ENCODE peak calls at places on chromosomes 13 and 19, in ten cellular contexts. S is IMR-90, N is heart right ventricle, I is cardiac muscle cell, O is astrocyte, W is adrenal gland, L is endodermal cell, H is kidney, M is HepG2, R is testis. U is an unnamed sample.

GRCh38 chr13:36924001-36924400 is 4.0 kb upstream of the SMAD9 start:
- DNase-seq in S (no peak), N (no peak), I (no peak), O (no peak), W (no peak), L (no peak), H (no peak), M (no peak), R (no peak), U (no peak)

GRCh38 chr13:109840201-109840892 is 54.0 kb upstream of the IRS2 start:
- DNase-seq in S (peak; percentile 56), N (no peak), I (peak; percentile 57), O (peak; percentile 75), W (no peak), L (no peak), H (no peak), M (no peak), R (no peak), U (no peak)

GRCh38 chr13:109833940-109834339 is 47.6 kb upstream of the IRS2 start:
- DNase-seq in S (no peak), N (no peak), I (no peak), O (no peak), W (no peak), L (no peak), H (no peak), M (no peak), R (no peak), U (no peak)

GRCh38 chr19:9161427-9161826 is 17.4 kb upstream of the OR7D2 start:
- DNase-seq in S (no peak), N (no peak), I (no peak), O (no peak), W (no peak), L (no peak), H (no peak), M (no peak), R (no peak), U (no peak)

GRCh38 chr13:49532593-49532992 is 36.8 kb downstream of the PHF11 start:
- DNase-seq in S (no peak), N (no peak), I (no peak), O (no peak), W (no peak), L (no peak), H (no peak), M (no peak), R (no peak), U (no peak)

GRCh38 chr19:29665215-29665825 is at the start of gene PLEKHF1:
- DNase-seq in S (peak; percentile 59), N (peak; percentile 89), I (peak; percentile 79), O (peak; percentile 35), W (peak; percentile 89), L (peak; percentile 96), H (peak; percentile 97), M (peak; percentile 58), R (peak; percentile 93), U (peak; percentile 92)

GRCh38 chr13:97067342-97067895 is 73.1 kb upstream of the OXGR1 start:
- DNase-seq in S (no peak), N (no peak), I (peak; percentile 51), O (peak; percentile 31), W (no peak), L (no peak), H (no peak), M (no peak), R (no peak), U (no peak)

GRCh38 chr19:6221878-6222746 is 57.7 kb downstream of the MLLT1 start:
- DNase-seq in S (no peak), N (no peak), I (no peak), O (no peak), W (no peak), L (no peak), H (peak; percentile 73), M (no peak), R (no peak), U (no peak)

GRCh38 chr13:89923052-89923451 is 1424.4 kb upstream of the MIR17HG start:
- DNase-seq in S (no peak), N (no peak), I (no peak), O (no peak), W (no peak), L (no peak), H (no peak), M (no peak), R (no peak), U (no peak)

DNA sequence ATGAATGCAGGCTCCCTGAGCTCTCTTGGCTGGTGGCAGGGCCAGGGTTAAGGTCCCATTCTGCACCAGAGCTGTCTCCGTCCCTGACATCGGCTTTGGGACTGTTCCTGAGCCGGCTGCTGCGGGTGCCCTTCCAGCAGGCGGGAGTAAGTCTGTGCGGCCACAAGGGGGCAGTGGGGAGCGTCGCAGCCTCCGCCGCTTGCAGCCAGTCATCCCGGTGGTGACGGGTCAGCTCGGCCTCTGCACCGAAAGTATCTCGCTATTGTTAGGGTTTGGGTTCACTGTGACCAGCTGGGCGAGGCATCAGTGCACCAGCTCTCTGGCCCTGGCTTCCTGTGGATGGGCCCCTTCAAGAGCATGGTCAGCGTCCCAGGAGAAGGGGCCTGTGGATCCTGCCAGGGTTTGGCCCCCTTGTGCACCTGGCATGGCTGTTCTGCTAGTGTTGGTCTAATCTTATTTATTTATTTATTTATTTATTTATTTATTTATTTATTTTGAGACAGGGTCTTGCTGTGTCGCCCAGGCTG is 15.1 kb downstream of the NDUFB7 start:
- DNase-seq in S (peak; percentile 77), N (peak; percentile 73), I (peak; percentile 87), O (peak; percentile 47), W (peak; percentile 82), L (peak; percentile 94), H (peak; percentile 90), M (peak; percentile 61), R (peak; percentile 72), U (peak; percentile 84)
- H3K4me3 ChIP-seq in S (no peak overlapping the region), N (peak overlapping the region; percentile 34), I (no peak overlapping the region), O (peak overlapping the region; percentile 46), W (no peak overlapping the region), L (no peak overlapping the region), H (peak overlapping the region; percentile 21), M (no peak overlapping the region), R (no peak overlapping the region), U (no peak overlapping the region)

DNA sequence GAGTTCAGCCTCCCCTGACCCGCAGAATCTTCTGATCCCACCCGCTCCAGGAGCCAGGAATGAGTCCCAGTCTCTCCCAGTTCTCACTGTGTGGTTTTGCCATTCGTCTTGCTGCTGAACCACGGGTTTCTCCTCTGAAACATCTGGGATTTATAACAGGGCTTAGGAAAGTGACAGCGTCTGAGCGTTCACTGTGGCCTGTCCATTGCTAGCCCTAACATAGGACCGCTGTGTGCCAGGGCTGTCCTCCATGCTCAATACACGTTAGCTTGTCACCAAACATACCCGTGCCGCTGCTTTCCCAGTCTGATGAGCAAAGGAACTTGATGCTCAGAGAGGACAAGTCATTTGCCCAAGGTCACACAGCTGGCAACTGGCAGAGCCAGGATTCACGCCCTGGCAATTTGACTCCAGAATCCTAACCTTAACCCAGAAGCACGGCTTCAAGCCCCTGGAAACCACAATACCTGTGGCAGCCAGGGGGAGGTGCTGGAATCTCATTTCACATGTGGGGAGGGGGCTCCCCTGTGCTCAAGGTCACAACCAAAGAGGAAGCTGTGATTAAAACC is 1.1 kb upstream of the APOE start:
- DNase-seq in S (no peak), N (no peak), I (no peak), O (no peak), W (peak; percentile 77), L (peak; percentile 82), H (no peak), M (peak; percentile 34), R (no peak), U (no peak)
- TF ChIP-seq CTCF in S (no peak), N (no peak), I (peak; percentile 33), O (no peak), W (peak; percentile 52), L (peak; percentile 65), H (no peak), M (peak; percentile 66), R (no peak), U (peak; percentile 39)

GRCh38 chr13:110912651-110913051 is 2.2 kb downstream of the ANKRD10 start:
- DNase-seq in S (peak; percentile 90), N (no peak), I (peak; percentile 78), O (peak; percentile 82), W (peak; percentile 29), L (peak; percentile 55), H (no peak), M (peak; percentile 54), R (peak; percentile 38), U (no peak)
- H3K4me1 ChIP-seq in S (peaks cover 14% of the 10 kb centered on the region), N (peaks cover 57% of the 10 kb centered on the region), I (peaks cover 29% of the 10 kb centered on the region), O (peaks cover 35% of the 10 kb centered on the region), W (peaks cover 66% of the 10 kb centered on the region), L (peaks cover 19% of the 10 kb centered on the region), H (peaks cover 20% of the 10 kb centered on the region), M (peaks cover 61% of the 10 kb centered on the region), R (peaks cover 26% of the 10 kb centered on the region), U (no peaks in the 10 kb centered on the region)

GRCh38 chr19:40512110-40512472 is 45.3 kb downstream of the SPTBN4 start:
- DNase-seq in S (no peak), N (no peak), I (no peak), O (no peak), W (no peak), L (no peak), H (no peak), M (no peak), R (no peak), U (no peak)

GRCh38 chr19:40511487-40511886 is 44.7 kb downstream of the SPTBN4 start:
- DNase-seq in S (no peak), N (no peak), I (no peak), O (no peak), W (no peak), L (no peak), H (no peak), M (no peak), R (no peak), U (no peak)

GRCh38 chr19:40513345-40513678 is 46.5 kb downstream of the SPTBN4 start:
- DNase-seq in S (no peak), N (no peak), I (no peak), O (no peak), W (no peak), L (no peak), H (no peak), M (no peak), R (no peak), U (no peak)

GRCh38 chr19:40513741-40514315 is 47.0 kb downstream of the SPTBN4 start:
- DNase-seq in S (no peak), N (no peak), I (no peak), O (no peak), W (no peak), L (no peak), H (no peak), M (no peak), R (no peak), U (no peak)

DNA sequence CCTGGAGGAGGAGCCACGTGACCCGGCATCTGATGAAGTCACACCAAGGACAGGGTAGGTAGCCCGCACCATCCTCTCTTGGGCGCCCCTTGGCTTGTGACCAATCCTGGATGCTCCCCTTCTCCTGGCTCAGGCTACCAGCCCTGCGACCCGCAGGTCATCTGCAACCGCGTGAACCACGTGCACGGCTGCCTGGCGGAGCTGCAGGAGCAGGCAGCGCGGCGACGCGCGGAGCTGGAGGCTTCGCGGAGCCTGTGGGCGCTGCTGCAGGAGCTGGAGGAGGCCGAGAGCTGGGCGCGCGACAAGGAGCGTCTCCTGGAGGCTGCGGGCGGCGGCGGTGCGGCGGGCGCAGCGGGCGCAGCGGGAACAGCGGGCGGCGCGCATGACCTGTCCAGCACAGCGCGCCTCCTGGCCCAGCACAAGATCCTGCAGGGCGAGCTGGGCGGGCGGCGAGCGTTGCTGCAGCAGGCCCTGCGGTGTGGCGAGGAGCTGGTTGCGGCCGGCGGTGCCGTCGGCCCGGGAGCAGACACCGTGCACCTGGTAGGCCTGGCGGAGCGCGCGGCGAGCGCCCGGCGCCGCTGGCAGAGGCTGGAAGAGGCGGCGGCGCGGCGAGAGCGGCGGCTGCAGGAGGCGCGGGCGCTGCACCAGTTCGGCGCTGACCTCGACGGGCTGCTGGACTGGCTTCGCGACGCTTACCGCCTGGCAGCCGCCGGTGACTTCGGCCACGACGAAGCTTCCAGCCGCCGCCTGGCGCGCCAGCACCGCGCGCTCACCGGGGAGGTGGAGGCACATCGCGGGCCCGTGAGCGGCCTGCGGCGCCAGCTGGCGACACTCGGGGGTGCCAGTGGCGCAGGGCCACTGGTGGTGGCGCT is 45.9 kb downstream of the SPTBN4 start:
- DNase-seq in S (peak; percentile 11), N (no peak), I (peak; percentile 33), O (no peak), W (peak; percentile 20), L (peak; percentile 84), H (no peak), M (no peak), R (peak; percentile 32), U (no peak)
- H3K4me3 ChIP-seq in S (no peak overlapping the region), N (no peak overlapping the region), I (peak overlapping the region; percentile 14), O (no peak overlapping the region), W (peak overlapping the region; percentile 2), L (peak overlapping the region; percentile 49), H (no peak overlapping the region), M (no peak overlapping the region), R (peak overlapping the region; percentile 36), U (no peak overlapping the region)

U was measured in BE2C.